ENCODE peak calls at places on chromosomes 13 and 19, in seven cellular contexts. U is CD4-positive, alpha-beta T cell; C is keratinocyte; P is heart right ventricle; J is lung; T is AG04450; G is heart left ventricle. I is an unnamed sample.

GRCh38 chr13:102872131-102872530 is 26.3 kb downstream of the ERCC5 start:
- DNase-seq in C (no peak), G (no peak), P (no peak), T (no peak), U (no peak), J (no peak), I (no peak)

GRCh38 chr19:18417250-18418033 is 1.8 kb upstream of the SSBP4 start:
- DNase-seq in G (peak; percentile 94), C (no peak), U (no peak), J (no peak), T (no peak), P (peak; percentile 90), I (peak; percentile 88)

GRCh38 chr13:60431108-60431700 is 34.2 kb downstream of the TDRD3 start:
- DNase-seq in P (no peak), G (no peak), C (peak; percentile 26), J (no peak), T (peak; percentile 21), U (no peak), I (no peak)

GRCh38 chr19:52086481-52086880 is 9.1 kb downstream of the ZNF841 start:
- DNase-seq in J (no peak), T (no peak), G (no peak), P (no peak), C (no peak), U (no peak), I (no peak)

GRCh38 chr13:73194310-73194709 is 135.5 kb downstream of the KLF5 start:
- DNase-seq in P (no peak), J (no peak), U (no peak), C (no peak), T (no peak), G (no peak), I (no peak)

GRCh38 chr13:42728507-42729180 is 52.7 kb upstream of the FAM216B start:
- DNase-seq in P (no peak), U (no peak), C (no peak), T (no peak), G (no peak), J (no peak), I (no peak)

GRCh38 chr13:31595568-31595967 is 143.8 kb upstream of the RXFP2 start:
- DNase-seq in C (no peak), T (no peak), J (no peak), P (no peak), G (no peak), U (no peak), I (no peak)

GRCh38 chr19:15445807-15446376 is 3.9 kb downstream of the WIZ start:
- DNase-seq in C (no peak), U (no peak), P (peak; percentile 59), T (no peak), J (no peak), G (peak; percentile 78), I (peak; percentile 77)

GRCh38 chr19:48186541-48186991 is 16.1 kb downstream of the ZSWIM9 start:
- DNase-seq in J (no peak), U (no peak), T (no peak), P (no peak), G (no peak), C (no peak), I (no peak)

GRCh38 chr19:1473424-1473851 is 5.6 kb downstream of the C19orf25 start:
- DNase-seq in T (no peak), G (no peak), U (no peak), J (no peak), C (no peak), P (no peak), I (no peak)

GRCh38 chr13:68190826-68191225 is 960.7 kb upstream of the PCDH9 start:
- DNase-seq in P (no peak), C (peak; percentile 44), G (no peak), T (no peak), J (no peak), U (no peak), I (no peak)

GRCh38 chr19:34316741-34317241 is 48.2 kb upstream of the GPI start:
- DNase-seq in G (no peak), C (no peak), P (no peak), U (no peak), T (no peak), J (no peak), I (no peak)

GRCh38 chr13:30334663-30335386 is 27.5 kb upstream of the KATNAL1 start:
- DNase-seq in T (no peak), P (no peak), G (no peak), C (no peak), U (no peak), J (no peak), I (no peak)

GRCh38 chr19:13146763-13147563 is 3.2 kb downstream of the STX10 start:
- DNase-seq in P (no peak), J (peak; percentile 45), T (no peak), C (no peak), U (no peak), G (no peak), I (no peak)

GRCh38 chr13:105346141-105346766 is 1189.2 kb downstream of the EFNB2 start:
- DNase-seq in T (peak; percentile 52), G (no peak), J (no peak), C (peak; percentile 21), P (no peak), U (no peak), I (no peak)

GRCh38 chr19:49430678-49431329 is 5.6 kb downstream of the GFY start:
- DNase-seq in C (no peak), G (no peak), T (no peak), U (no peak), J (no peak), P (no peak), I (no peak)

GRCh38 chr19:12841094-12841493 is 2.8 kb downstream of the MAST1 start:
- DNase-seq in P (no peak), G (no peak), U (no peak), C (no peak), T (no peak), J (no peak), I (no peak)

GRCh38 chr19:50890422-50891252 is 17.4 kb downstream of the KLK2 start:
- DNase-seq in T (no peak), P (no peak), J (no peak), C (no peak), U (no peak), G (no peak), I (no peak)

GRCh38 chr19:50896591-50897190 is 14.5 kb downstream of the KLK4 start:
- DNase-seq in J (no peak), P (no peak), T (no peak), U (no peak), C (peak; percentile 97), G (no peak), I (no peak)

GRCh38 chr19:50894478-50895356 is 16.5 kb downstream of the KLK4 start:
- DNase-seq in G (no peak), C (no peak), P (no peak), T (no peak), J (no peak), U (no peak), I (no peak)

GRCh38 chr19:50891253-50891625 is 18.0 kb downstream of the KLK2 start:
- DNase-seq in P (no peak), C (no peak), J (no peak), T (no peak), G (no peak), U (no peak), I (no peak)

DNA sequence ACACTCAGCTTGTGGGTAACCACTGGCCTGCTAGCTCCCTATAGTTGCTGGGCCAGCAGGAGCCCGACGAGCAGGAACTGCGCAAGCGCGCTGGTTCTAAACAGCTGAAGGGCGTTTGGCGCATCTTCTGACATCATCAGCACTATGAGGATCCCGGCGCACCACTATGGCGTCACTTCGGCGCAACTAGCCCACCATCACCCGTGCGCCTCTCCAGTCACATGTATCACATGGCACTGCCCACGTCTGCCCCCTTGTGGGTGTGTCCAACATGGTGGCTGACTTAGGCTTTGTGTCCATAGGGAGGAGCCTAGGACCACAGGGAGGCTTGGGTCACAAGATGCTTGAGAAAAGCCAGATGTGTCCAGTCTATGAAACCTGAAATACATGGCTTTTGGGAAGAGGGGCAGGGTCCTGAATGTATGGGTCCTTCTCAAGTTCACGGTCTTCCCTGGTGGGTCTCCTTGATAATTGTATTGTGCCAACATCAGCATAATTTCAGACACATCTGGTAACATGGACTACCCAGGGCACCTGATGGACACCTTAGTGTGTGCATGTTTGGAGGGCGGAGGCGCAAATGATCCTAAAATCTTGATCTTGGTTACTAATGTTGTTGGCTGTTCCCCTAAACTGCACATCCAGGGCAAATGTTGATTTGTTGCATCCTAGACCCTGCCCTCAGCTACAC is 18.0 kb downstream of the KLK4 start:
- DNase-seq in C (no peak), P (no peak), J (no peak), T (no peak), U (no peak), G (no peak), I (no peak)
- TF ChIP-seq CTCF in C (peak; percentile 28), P (no peak), J (no peak), T (no peak), U (no peak), G (no peak), I (no peak)

GRCh38 chr19:53657778-53658177 is 26.0 kb downstream of the DPRX start:
- DNase-seq in U (no peak), C (no peak), P (no peak), G (no peak), J (no peak), T (no peak), I (no peak)
- H3K9me3 ChIP-seq in U (peaks cover 8% of the 10 kb centered on the region), C (peaks cover 2% of the 10 kb centered on the region), P (peaks cover 8% of the 10 kb centered on the region), G (no peaks in the 10 kb centered on the region), J (peaks cover 11% of the 10 kb centered on the region), T (peaks cover 69% of the 10 kb centered on the region), I (peaks cover 19% of the 10 kb centered on the region)

DNA sequence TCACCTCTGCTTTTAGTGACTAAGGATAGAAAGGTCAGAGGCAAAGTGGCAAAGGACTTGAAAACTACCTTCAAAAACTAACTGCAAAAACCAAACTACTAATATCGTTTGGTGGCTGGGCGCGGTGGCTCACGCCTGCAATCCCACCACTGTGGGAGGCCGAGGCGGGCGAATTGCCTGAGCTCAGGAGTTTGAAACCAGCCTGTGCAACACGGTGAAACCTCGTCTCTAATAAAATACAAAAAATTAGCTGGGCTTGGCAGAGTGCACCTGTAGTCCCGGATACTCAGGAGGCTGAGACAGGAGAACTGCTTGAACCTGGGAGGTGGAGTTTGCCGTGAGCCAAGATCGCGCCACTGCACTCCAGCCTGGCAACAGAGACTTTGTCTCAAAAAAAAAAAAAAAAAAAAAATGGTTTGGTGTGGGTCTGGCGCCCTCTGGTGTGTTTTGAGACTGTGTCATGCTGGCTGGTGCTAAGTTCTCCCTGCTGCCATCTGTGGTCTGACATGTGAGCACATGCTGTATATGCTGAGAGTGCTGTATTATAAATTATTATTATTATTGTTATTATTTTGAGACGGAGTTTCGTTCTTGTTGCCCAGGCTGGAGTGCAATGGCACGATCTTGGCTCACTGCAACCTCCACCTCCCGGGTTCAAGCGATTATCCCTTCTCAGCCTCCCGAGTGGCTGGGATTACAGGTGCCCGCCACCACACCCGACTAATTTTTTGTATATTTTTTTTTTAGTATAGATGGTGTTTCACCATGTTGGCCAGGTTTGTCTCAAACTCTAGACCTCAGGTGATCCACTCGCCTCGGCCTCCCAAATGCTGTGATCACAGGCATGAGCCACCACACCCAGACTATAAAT is 36.0 kb upstream of the RNF17 start:
- DNase-seq in P (no peak), U (peak; percentile 51), G (peak; percentile 51), C (peak; percentile 38), T (peak; percentile 71), J (peak; percentile 58), I (no peak)
- TF ChIP-seq CTCF in P (peak; percentile 72), U (peak; percentile 89), G (peak; percentile 77), C (peak; percentile 80), T (peak; percentile 85), J (peak; percentile 84), I (peak; percentile 82)

GRCh38 chr19:37565370-37565669 is 29.3 kb downstream of the ZNF571 start:
- DNase-seq in P (no peak), J (no peak), C (no peak), G (no peak), U (no peak), T (no peak), I (no peak)
- H3K9me3 ChIP-seq in P (no peaks in the 10 kb centered on the region), J (peaks cover 25% of the 10 kb centered on the region), C (peaks cover 39% of the 10 kb centered on the region), G (peaks cover 49% of the 10 kb centered on the region), U (peaks cover 37% of the 10 kb centered on the region), T (peaks cover 37% of the 10 kb centered on the region), I (no peaks in the 10 kb centered on the region)